ENCODE peak calls at places on chromosome 2, in four cellular contexts. Q is K562, C is GM12878, F is HL-60. H is an unnamed sample.

GRCh38 chr2:24825883-24826800 is 32.9 kb downstream of the CENPO start:
- DNase-seq in Q (no peak), C (no peak), F (no peak), H (peak)

GRCh38 chr2:45888167-45888566 is 236.7 kb downstream of the PRKCE start:
- DNase-seq in Q (no peak), C (no peak), F (no peak), H (no peak)

GRCh38 chr2:168787098-168787781 is 15.2 kb upstream of the NOSTRIN start:
- DNase-seq in Q (no peak), C (no peak), F (no peak), H (no peak)

GRCh38 chr2:3459185-3460015 is 59.9 kb downstream of the ADI1 start:
- DNase-seq in Q (no peak), C (no peak), F (no peak), H (no peak)

GRCh38 chr2:14751581-14751980 is 119.1 kb downstream of the LRATD1 start:
- DNase-seq in Q (no peak), C (no peak), F (no peak), H (no peak)

GRCh38 chr2:214069254-214069653 is 341.6 kb upstream of the VWC2L start:
- DNase-seq in Q (no peak), C (no peak), F (no peak), H (no peak)

GRCh38 chr2:150441226-150441625 is 46.2 kb downstream of the RND3 start:
- DNase-seq in Q (no peak), C (no peak), F (no peak), H (no peak)

GRCh38 chr2:159411460-159411859 is 125.0 kb upstream of the WDSUB1 start:
- DNase-seq in Q (no peak), C (no peak), F (no peak), H (no peak)

GRCh38 chr2:9889812-9890261 is 46.6 kb downstream of the TAF1B start:
- DNase-seq in Q (no peak), C (no peak), F (no peak), H (no peak)

GRCh38 chr2:101533611-101534601 is 59.0 kb upstream of the RFX8 start:
- DNase-seq in Q (no peak), C (no peak), F (peak), H (no peak)

GRCh38 chr2:189937691-189938090 is 124.8 kb downstream of the MSTN start:
- DNase-seq in Q (no peak), C (no peak), F (no peak), H (no peak)

GRCh38 chr2:71811726-71812125 is 335.9 kb downstream of the CYP26B1 start:
- DNase-seq in Q (no peak), C (no peak), F (no peak), H (no peak)

GRCh38 chr2:155384555-155385123 is 686.1 kb downstream of the KCNJ3 start:
- DNase-seq in Q (no peak), C (no peak), F (no peak), H (no peak)

GRCh38 chr2:204452464-204453023 is 92.7 kb upstream of the PARD3B start:
- DNase-seq in Q (no peak), C (no peak), F (no peak), H (no peak)

GRCh38 chr2:150876201-150877085 is 385.2 kb downstream of the RBM43 start:
- DNase-seq in Q (no peak), C (no peak), F (no peak), H (no peak)

GRCh38 chr2:233964581-233964980 is 47.4 kb downstream of the TRPM8 start:
- DNase-seq in Q (no peak), C (no peak), F (no peak), H (no peak)

GRCh38 chr2:67416136-67416535 is 19.0 kb downstream of the ETAA1 start:
- DNase-seq in Q (no peak), C (no peak), F (no peak), H (no peak)

GRCh38 chr2:112149866-112150435 is 11.8 kb downstream of the FBLN7 start:
- DNase-seq in Q (no peak), C (no peak), F (no peak), H (no peak)

GRCh38 chr2:47126783-47127182 is 28.3 kb downstream of the STPG4 start:
- DNase-seq in Q (no peak), C (no peak), F (no peak), H (no peak)

GRCh38 chr2:235468978-235469694 is 24.7 kb upstream of the AGAP1 start:
- DNase-seq in Q (no peak), C (no peak), F (no peak), H (no peak)

GRCh38 chr2:226690471-226691024 is 109.1 kb downstream of the IRS1 start:
- DNase-seq in Q (no peak), C (no peak), F (no peak), H (no peak)

GRCh38 chr2:197184959-197185586 is 125.5 kb downstream of the ANKRD44 start:
- DNase-seq in Q (no peak), C (no peak), F (no peak), H (no peak)

GRCh38 chr2:208135794-208136369 is 6.3 kb upstream of the CRYGC start:
- DNase-seq in Q (no peak), C (no peak), F (no peak), H (no peak)

DNA sequence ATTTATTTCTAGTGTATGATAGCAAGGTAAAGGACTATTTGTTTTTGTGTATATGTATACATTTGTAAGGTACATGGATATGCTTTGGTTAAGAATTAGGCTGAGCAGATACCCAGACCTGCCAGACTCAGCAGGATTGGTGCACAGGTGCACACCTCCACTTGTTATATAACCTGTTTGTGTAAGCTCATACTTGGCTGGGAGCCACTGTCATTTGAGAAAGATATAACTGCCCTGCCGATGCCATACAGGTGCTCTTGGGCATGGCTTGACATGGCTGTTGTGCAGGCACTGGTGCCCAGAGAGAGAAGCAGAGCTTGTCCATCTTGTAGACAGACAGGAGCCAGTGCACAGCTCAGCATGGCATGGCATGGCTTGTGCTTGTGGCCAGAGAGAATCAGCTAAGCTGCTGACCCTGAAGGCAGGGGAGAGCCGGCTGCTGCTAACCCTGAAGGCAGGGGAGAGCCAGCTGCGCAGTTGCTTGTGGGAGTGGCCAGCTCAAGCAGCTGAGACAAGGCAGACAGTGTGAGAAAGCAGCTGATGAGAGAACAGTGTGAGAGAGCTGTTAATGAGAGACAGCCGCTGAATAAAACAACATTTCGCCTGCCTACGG is 136.5 kb downstream of the RNF144A start:
- DNase-seq in Q (no peak), C (no peak), F (no peak), H (no peak)
- TF ChIP-seq SPI1 in Q (no peak), C (no peak), F (no peak), H (no peak)

DNA sequence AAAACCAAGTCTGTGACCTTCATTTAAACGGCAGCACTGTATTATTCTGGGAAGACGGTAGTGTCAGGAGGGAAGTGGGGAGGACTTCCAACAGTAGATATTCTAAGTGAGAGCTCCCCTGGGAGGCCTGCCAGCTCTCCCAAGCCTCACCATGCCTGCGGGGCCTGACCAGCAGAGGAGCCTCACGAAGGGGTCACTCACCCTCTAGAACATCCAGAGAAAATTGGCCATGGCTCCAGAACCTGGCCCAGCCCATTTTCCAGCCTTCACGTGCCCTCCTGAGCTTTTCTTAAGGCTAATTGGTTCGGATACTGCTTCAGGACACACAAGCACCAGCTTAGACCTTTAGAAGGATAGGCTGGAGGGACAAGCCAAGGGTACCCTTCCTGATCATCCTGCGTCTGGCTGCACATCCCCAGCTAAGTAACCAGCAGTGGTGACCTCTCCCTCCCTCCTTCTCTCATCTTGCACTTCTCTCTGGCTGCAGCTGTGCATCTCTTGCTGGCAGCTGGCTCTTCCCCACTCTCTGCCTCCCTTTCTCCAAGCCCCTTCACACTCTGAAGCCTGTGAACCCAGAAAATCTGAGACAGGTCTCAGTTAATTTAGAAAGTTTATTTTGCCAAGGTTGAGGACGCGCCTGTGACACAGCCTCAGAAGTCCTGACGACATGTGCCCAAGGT is 120.1 kb upstream of the PKDCC start:
- DNase-seq in Q (no peak), C (no peak), F (no peak), H (no peak)
- TF ChIP-seq SPI1 in Q (no peak), C (no peak), F (no peak), H (no peak)

DNA sequence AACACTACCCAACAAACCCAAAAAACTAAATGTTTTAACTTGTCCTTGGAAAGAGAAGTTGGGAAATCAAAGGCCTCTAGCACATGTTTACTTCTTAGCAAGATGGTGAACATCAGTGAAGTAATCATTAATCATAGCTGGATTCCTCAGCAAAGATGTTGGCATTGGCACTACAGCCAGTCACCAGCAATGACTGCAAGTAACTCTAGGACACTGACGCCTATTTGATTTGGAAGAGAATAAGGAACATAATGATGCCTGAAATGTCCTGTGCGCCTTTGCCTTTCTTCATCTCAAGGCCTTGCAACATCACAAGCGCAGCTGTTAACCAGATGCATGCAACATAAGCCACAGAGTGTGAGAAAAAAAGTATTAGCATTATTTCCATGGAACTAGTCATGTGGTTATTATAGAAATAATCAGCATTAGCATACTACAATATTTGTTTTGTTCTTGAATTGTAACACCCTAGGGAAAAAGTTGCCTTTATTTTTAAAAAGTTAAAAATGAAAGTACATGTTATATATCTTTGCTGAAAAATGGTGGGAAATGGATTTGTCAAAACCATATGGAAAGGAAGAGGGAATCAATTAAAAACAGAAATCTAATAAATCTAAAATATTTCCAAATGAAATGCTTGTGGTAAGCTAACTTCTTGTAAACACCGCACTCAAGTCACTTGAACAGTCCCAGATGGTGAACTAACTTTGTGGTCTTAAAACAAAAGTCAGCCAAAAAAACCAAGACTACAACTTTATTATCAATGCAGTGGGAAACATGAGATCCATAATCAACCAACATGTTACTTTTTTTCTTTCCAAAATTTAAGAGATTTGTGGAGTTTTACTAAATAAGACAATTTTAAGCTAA is 55.6 kb downstream of the THADA start:
- DNase-seq in Q (no peak), C (no peak), F (peak), H (no peak)
- TF ChIP-seq SPI1 in Q (no peak), C (no peak), F (no peak), H (no peak)

DNA sequence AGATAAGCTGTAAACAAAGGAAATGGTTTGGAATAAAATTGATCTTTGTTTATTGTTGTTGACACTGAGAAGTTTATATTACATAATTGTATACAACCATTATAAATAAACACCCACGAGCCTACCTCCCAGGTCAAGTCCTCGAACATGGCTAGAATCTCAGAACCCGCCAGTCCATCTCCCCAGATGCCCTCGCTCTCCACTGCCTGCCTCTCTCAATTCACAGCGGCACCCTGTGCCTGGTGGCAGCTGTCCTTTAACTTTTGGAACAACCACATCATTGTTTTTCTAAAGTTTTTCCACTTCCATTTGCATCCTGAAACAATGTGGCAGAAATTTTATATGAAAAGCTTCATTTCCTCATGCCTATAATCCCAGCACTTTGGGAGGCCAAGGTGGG is 52.2 kb upstream of the OTOS start:
- DNase-seq in Q (no peak), C (no peak), F (no peak), H (no peak)
- TF ChIP-seq SPI1 in Q (no peak), C (no peak), F (no peak), H (no peak)